ENCODE peak calls at places on chromosomes 4 and X, in four cellular contexts. One of them, this sample, is unnamed.

GRCh38 chr4:40916880-40917279 is 167.1 kb downstream of the NSUN7 start:
- DNase-seq in tibial nerve: no peak
- DNase-seq in vagina: no peak
- DNase-seq in Peyer's patch: no peak
- DNase-seq in this sample: peak; percentile 56

GRCh38 chrX:110021180-110022022 is 18.5 kb downstream of the TMEM164 start:
- DNase-seq in tibial nerve: no peak
- DNase-seq in vagina: no peak
- DNase-seq in Peyer's patch: no peak
- DNase-seq in this sample: no peak

GRCh38 chr4:39037491-39037825 is 5.2 kb upstream of the TMEM156 start:
- DNase-seq in tibial nerve: no peak
- DNase-seq in vagina: no peak
- DNase-seq in Peyer's patch: no peak
- DNase-seq in this sample: no peak

GRCh38 chrX:154819771-154820341 is 14.6 kb upstream of the MPP1 start:
- DNase-seq in tibial nerve: no peak
- DNase-seq in vagina: no peak
- DNase-seq in Peyer's patch: no peak
- DNase-seq in this sample: no peak

GRCh38 chr4:37188100-37188499 is 56.4 kb upstream of the NWD2 start:
- DNase-seq in tibial nerve: no peak
- DNase-seq in vagina: no peak
- DNase-seq in Peyer's patch: no peak
- DNase-seq in this sample: peak; percentile 18

GRCh38 chr4:76535603-76536380 is 100.8 kb downstream of the SHROOM3 start:
- DNase-seq in tibial nerve: no peak
- DNase-seq in vagina: no peak
- DNase-seq in Peyer's patch: no peak
- DNase-seq in this sample: peak; percentile 33

GRCh38 chr4:11428701-11429571 is at the start of gene HS3ST1:
- DNase-seq in tibial nerve: peak; percentile 68
- DNase-seq in vagina: no peak
- DNase-seq in Peyer's patch: peak; percentile 96
- DNase-seq in this sample: peak; percentile 91

GRCh38 chr4:100103671-100104070 is 86.6 kb downstream of the DDIT4L start:
- DNase-seq in tibial nerve: no peak
- DNase-seq in vagina: no peak
- DNase-seq in Peyer's patch: no peak
- DNase-seq in this sample: no peak

GRCh38 chr4:70280567-70280966 is 38.2 kb downstream of the CSN3 start:
- DNase-seq in tibial nerve: no peak
- DNase-seq in vagina: no peak
- DNase-seq in Peyer's patch: no peak
- DNase-seq in this sample: no peak

DNA sequence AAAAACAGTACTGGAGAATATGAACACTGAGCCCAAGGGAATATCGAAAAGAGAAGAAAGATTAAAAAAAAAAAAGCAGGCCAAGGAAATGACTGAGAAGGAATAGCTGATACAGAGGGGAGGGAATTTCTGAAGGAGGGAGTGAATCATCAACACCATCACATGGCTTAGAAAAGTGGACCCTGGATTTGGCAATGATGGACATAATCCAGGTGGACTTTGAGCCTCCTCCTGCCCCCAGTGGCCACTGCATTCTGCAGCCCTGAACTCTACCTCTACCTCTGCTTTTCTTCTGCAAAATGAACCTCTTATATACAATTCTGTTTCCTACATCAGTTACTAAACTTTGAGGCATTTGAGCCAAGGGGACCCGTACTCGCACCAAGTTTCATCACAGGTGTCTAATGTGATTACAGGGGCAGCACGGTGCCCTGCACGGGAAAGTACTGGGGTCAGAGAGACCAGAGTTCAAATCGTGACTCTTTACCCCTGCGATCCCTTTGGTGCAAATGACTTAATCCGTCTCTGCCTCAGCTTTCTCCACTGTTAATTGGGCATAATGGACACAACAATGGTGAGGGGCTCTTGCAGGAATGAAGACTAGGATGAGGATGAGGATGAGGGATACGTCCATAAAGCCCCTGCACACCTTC is 1.1 kb downstream of the OCIAD2 start:
- DNase-seq in tibial nerve: no peak
- DNase-seq in vagina: no peak
- DNase-seq in Peyer's patch: peak; percentile 65
- DNase-seq in this sample: peak; percentile 33
- TF ChIP-seq CTCF in tibial nerve: no peak
- TF ChIP-seq CTCF in vagina: no peak
- TF ChIP-seq CTCF in Peyer's patch: peak; percentile 39
- TF ChIP-seq CTCF in this sample: no peak

DNA sequence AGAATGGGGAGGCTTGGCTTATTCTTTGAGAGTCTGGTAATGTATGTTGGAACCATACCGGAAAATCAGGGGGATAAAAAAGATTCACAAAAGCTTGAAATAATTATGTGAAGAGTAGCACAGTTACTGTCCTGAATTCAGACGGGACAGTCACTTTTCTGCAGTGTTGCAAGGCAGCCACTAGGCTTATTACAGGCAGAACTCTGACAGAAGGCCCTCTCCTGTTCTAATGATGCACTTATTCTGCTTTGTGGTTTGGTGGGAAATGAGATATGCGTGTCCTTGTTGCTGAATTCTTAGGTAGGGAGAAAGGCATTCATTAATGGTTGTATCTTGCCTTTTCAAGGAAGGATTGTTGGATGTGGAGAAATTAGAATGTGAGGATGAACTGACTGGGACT is 37.2 kb downstream of the GUCY1B1 start:
- DNase-seq in tibial nerve: no peak
- DNase-seq in vagina: no peak
- DNase-seq in Peyer's patch: no peak
- DNase-seq in this sample: no peak
- TF ChIP-seq CTCF in tibial nerve: no peak
- TF ChIP-seq CTCF in vagina: no peak
- TF ChIP-seq CTCF in Peyer's patch: peak; percentile 15
- TF ChIP-seq CTCF in this sample: peak; percentile 20

GRCh38 chr4:181593703-181594102 is 649.5 kb upstream of the TENM3 start:
- DNase-seq in tibial nerve: no peak
- DNase-seq in vagina: no peak
- DNase-seq in Peyer's patch: no peak
- DNase-seq in this sample: no peak
- TF ChIP-seq CTCF in tibial nerve: no peak
- TF ChIP-seq CTCF in vagina: no peak
- TF ChIP-seq CTCF in Peyer's patch: no peak
- TF ChIP-seq CTCF in this sample: no peak

GRCh38 chr4:52103314-52103713 is 52.2 kb downstream of the SPATA18 start:
- DNase-seq in tibial nerve: no peak
- DNase-seq in vagina: no peak
- DNase-seq in Peyer's patch: no peak
- DNase-seq in this sample: no peak
- TF ChIP-seq CTCF in tibial nerve: no peak
- TF ChIP-seq CTCF in vagina: no peak
- TF ChIP-seq CTCF in Peyer's patch: no peak
- TF ChIP-seq CTCF in this sample: peak; percentile 7

GRCh38 chrX:108306086-108306485 is 132.1 kb downstream of the COL4A6 start:
- DNase-seq in tibial nerve: no peak
- DNase-seq in vagina: no peak
- DNase-seq in Peyer's patch: no peak
- DNase-seq in this sample: no peak

GRCh38 chrX:108307408-108308085 is 130.7 kb downstream of the COL4A6 start:
- DNase-seq in tibial nerve: no peak
- DNase-seq in vagina: no peak
- DNase-seq in Peyer's patch: no peak
- DNase-seq in this sample: no peak

GRCh38 chrX:108299704-108300103 is 138.5 kb downstream of the COL4A6 start:
- DNase-seq in tibial nerve: no peak
- DNase-seq in vagina: no peak
- DNase-seq in Peyer's patch: no peak
- DNase-seq in this sample: no peak

GRCh38 chrX:108303682-108304081 is 134.5 kb downstream of the COL4A6 start:
- DNase-seq in tibial nerve: no peak
- DNase-seq in vagina: no peak
- DNase-seq in Peyer's patch: no peak
- DNase-seq in this sample: no peak

GRCh38 chrX:108304210-108304609 is 134.0 kb downstream of the COL4A6 start:
- DNase-seq in tibial nerve: no peak
- DNase-seq in vagina: no peak
- DNase-seq in Peyer's patch: no peak
- DNase-seq in this sample: no peak
- TF ChIP-seq CTCF in tibial nerve: no peak
- TF ChIP-seq CTCF in vagina: no peak
- TF ChIP-seq CTCF in Peyer's patch: no peak
- TF ChIP-seq CTCF in this sample: no peak

DNA sequence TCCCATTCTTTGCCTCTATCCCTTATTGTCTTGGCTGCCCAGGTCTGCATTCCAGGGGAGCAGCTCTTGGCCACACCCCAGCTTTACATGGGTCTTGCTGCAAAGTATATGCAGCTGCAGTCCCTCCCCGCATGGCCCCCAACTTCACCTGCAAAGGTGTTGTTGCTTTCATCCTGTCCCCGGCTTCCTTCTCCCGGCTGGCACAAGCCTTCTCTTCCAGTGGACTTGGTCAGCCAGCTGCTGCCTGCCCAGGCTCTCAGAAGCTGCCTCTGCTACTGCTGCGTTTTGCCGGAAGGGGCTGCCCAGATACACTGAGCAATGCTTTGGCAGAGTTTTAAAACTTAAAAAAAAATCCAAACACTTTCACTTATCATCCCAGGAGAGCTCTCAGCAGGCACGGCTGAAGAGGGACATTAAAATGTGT is 121.2 kb upstream of the PDLIM3 start:
- DNase-seq in tibial nerve: no peak
- DNase-seq in vagina: no peak
- DNase-seq in Peyer's patch: no peak
- DNase-seq in this sample: no peak
- TF ChIP-seq CTCF in tibial nerve: peak; percentile 22
- TF ChIP-seq CTCF in vagina: no peak
- TF ChIP-seq CTCF in Peyer's patch: no peak
- TF ChIP-seq CTCF in this sample: no peak

GRCh38 chrX:50097121-50097520 is 103.7 kb downstream of the AKAP4 start:
- DNase-seq in tibial nerve: no peak
- DNase-seq in vagina: no peak
- DNase-seq in Peyer's patch: no peak
- DNase-seq in this sample: no peak

GRCh38 chrX:50103866-50104566 is 96.8 kb downstream of the AKAP4 start:
- DNase-seq in tibial nerve: no peak
- DNase-seq in vagina: no peak
- DNase-seq in Peyer's patch: no peak
- DNase-seq in this sample: no peak

GRCh38 chrX:50098749-50099148 is 102.1 kb downstream of the AKAP4 start:
- DNase-seq in tibial nerve: no peak
- DNase-seq in vagina: no peak
- DNase-seq in Peyer's patch: no peak
- DNase-seq in this sample: no peak

GRCh38 chrX:50098241-50098640 is 102.6 kb downstream of the AKAP4 start:
- DNase-seq in tibial nerve: no peak
- DNase-seq in vagina: no peak
- DNase-seq in Peyer's patch: no peak
- DNase-seq in this sample: no peak

DNA sequence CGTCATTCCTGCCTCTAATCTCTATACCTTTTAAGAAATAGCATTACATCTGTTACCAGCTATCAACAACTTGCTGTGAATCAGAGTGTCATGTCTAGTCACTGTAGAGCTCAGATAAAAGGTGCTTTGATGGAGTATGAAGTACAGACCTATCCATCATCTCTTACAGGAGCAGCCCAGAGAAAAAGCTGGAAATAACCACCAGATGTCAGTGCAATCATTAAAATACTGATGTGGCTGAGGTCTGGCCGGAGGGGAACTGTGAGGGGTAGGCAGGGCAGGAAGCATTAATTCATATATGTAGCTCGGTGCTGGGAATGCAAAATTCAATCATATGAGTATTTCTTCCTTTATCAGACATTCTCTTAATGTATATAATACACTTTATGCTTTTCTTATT is 100.6 kb downstream of the AKAP4 start:
- DNase-seq in tibial nerve: no peak
- DNase-seq in vagina: no peak
- DNase-seq in Peyer's patch: no peak
- DNase-seq in this sample: no peak
- TF ChIP-seq CTCF in tibial nerve: no peak
- TF ChIP-seq CTCF in vagina: no peak
- TF ChIP-seq CTCF in Peyer's patch: peak; percentile 51
- TF ChIP-seq CTCF in this sample: no peak

DNA sequence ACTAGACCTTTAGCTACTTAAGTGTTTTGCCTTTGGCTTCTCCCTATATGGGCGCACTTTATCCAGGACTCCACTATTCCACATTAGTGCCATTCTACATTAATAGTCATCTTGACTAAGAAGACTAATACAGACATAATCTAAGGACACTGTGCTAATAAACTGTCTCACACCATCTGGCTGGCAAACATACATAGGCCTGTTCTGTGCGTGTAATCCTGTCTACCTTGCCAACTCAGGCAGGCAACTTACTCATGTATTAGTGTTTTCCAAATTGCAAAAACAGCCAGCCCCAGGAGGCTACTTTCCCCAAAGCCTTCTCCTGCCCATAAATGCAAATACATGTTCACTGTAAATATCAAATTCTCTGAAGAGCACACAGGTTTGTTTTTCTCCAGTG is 587.3 kb downstream of the TMA16 start:
- DNase-seq in tibial nerve: no peak
- DNase-seq in vagina: no peak
- DNase-seq in Peyer's patch: no peak
- DNase-seq in this sample: no peak
- TF ChIP-seq CTCF in tibial nerve: no peak
- TF ChIP-seq CTCF in vagina: no peak
- TF ChIP-seq CTCF in Peyer's patch: no peak
- TF ChIP-seq CTCF in this sample: no peak

This sample was measured in colonic mucosa.